ENCODE peak calls at places on chromosome 10, in seven cellular contexts. N, K, P, I, H, J and W are unnamed samples.

GRCh38 chr10:78394050-78394449 is 360.4 kb downstream of the RPS24 start:
- DNase-seq in N (no peak), K (no peak), P (no peak), I (no peak), H (no peak), J (no peak), W (no peak)

GRCh38 chr10:124036746-124037145 is 56.7 kb downstream of the CHST15 start:
- DNase-seq in N (no peak), K (no peak), P (no peak), I (no peak), H (no peak), J (no peak), W (no peak)

GRCh38 chr10:124101351-124101750 is 8.0 kb upstream of the CHST15 start:
- DNase-seq in N (no peak), K (no peak), P (no peak), I (no peak), H (no peak), J (no peak), W (no peak)

GRCh38 chr10:99534456-99534938 is 1.8 kb downstream of the NKX2-3 start:
- DNase-seq in N (no peak), K (no peak), P (no peak), I (no peak), H (no peak), J (no peak), W (no peak)

GRCh38 chr10:79431422-79431821 is 14.0 kb downstream of the ZCCHC24 start:
- DNase-seq in N (no peak), K (no peak), P (no peak), I (no peak), H (no peak), J (no peak), W (no peak)

GRCh38 chr10:100908378-100908777 is 4.4 kb upstream of the SLF2 start:
- DNase-seq in N (no peak), K (no peak), P (no peak), I (no peak), H (no peak), J (no peak), W (no peak)

GRCh38 chr10:92712016-92712889 is 22.5 kb downstream of the HHEX start:
- DNase-seq in N (no peak), K (no peak), P (no peak), I (peak), H (no peak), J (no peak), W (no peak)

GRCh38 chr10:88309365-88309764 is 273.8 kb downstream of the RNLS start:
- DNase-seq in N (no peak), K (no peak), P (no peak), I (no peak), H (no peak), J (no peak), W (no peak)

GRCh38 chr10:61136151-61136550 is 192.2 kb upstream of the RHOBTB1 start:
- DNase-seq in N (no peak), K (no peak), P (no peak), I (peak), H (no peak), J (no peak), W (no peak)

GRCh38 chr10:29517352-29517923 is 117.3 kb downstream of the SVIL start:
- DNase-seq in N (no peak), K (peak), P (no peak), I (peak), H (peak), J (no peak), W (peak)

GRCh38 chr10:73577788-73578187 is 13.4 kb downstream of the USP54 start:
- DNase-seq in N (no peak), K (no peak), P (no peak), I (peak), H (no peak), J (no peak), W (peak)

GRCh38 chr10:131849591-131850489 is 51.0 kb upstream of the PPP2R2D start:
- DNase-seq in N (no peak), K (no peak), P (no peak), I (no peak), H (no peak), J (no peak), W (no peak)

GRCh38 chr10:8163824-8164223 is 109.3 kb downstream of the GATA3 start:
- DNase-seq in N (no peak), K (no peak), P (no peak), I (no peak), H (no peak), J (no peak), W (no peak)

GRCh38 chr10:11823989-11824346 is 812 bp downstream of the PROSER2 start:
- DNase-seq in N (no peak), K (no peak), P (no peak), I (peak), H (no peak), J (no peak), W (peak)

GRCh38 chr10:4043897-4044296 is 258.9 kb upstream of the KLF6 start:
- DNase-seq in N (no peak), K (no peak), P (no peak), I (no peak), H (no peak), J (no peak), W (no peak)

GRCh38 chr10:132856869-132857524 is 71.0 kb upstream of the NKX6-2 start:
- DNase-seq in N (no peak), K (no peak), P (no peak), I (no peak), H (no peak), J (no peak), W (no peak)

GRCh38 chr10:2262333-2262732 is 525.0 kb upstream of the ADARB2 start:
- DNase-seq in N (no peak), K (no peak), P (no peak), I (no peak), H (no peak), J (no peak), W (no peak)